ENCODE peak calls at places on chromosomes 5 and 9, in five cellular contexts. B is Peyer's patch, D is lower lobe of right lung, G is endothelial cell of umbilical vein, L is left ventricle myocardium inferior. O is an unnamed sample.

GRCh38 chr5:127887282-127887681 is 184.1 kb downstream of the CCDC192 start:
- DNase-seq in B (no peak), D (no peak), G (peak; percentile 66), L (no peak), O (no peak)

GRCh38 chr9:115367780-115368179 is 249.8 kb upstream of the TNC start:
- DNase-seq in B (no peak), D (no peak), G (no peak), L (no peak), O (no peak)

GRCh38 chr9:121771418-121771817 is 120.0 kb downstream of the DAB2IP start:
- DNase-seq in B (no peak), D (no peak), G (no peak), L (peak; percentile 14), O (peak; percentile 42)

GRCh38 chr5:141811287-141812155 is 66.7 kb downstream of the PCDH1 start:
- DNase-seq in B (no peak), D (no peak), G (no peak), L (no peak), O (no peak)

GRCh38 chr5:138936225-138936967 is 61.3 kb upstream of the LRRTM2 start:
- DNase-seq in B (no peak), D (no peak), G (peak; percentile 39), L (no peak), O (no peak)

GRCh38 chr5:132496631-132497487 is 6.3 kb upstream of the IRF1 start:
- DNase-seq in B (peak; percentile 90), D (peak; percentile 96), G (peak; percentile 86), L (peak; percentile 93), O (peak; percentile 91)

GRCh38 chr5:75055727-75056144 is 3.4 kb upstream of the GCNT4 start:
- DNase-seq in B (no peak), D (no peak), G (no peak), L (no peak), O (no peak)

GRCh38 chr5:56608216-56608925 is 207.0 kb upstream of the MAP3K1 start:
- DNase-seq in B (no peak), D (peak; percentile 47), G (no peak), L (no peak), O (no peak)

GRCh38 chr5:179812997-179813607 is 6.4 kb upstream of the MGAT4B start:
- DNase-seq in B (no peak), D (no peak), G (no peak), L (no peak), O (no peak)

GRCh38 chr5:36459191-36460135 is 146.9 kb upstream of the SLC1A3 start:
- DNase-seq in B (no peak), D (no peak), G (no peak), L (no peak), O (no peak)

GRCh38 chr9:127035423-127035822 is 87.0 kb downstream of the ANGPTL2 start:
- DNase-seq in B (no peak), D (no peak), G (no peak), L (peak; percentile 71), O (peak; percentile 80)

GRCh38 chr5:65072836-65073620 is 304.3 kb downstream of the CWC27 start:
- DNase-seq in B (peak; percentile 53), D (no peak), G (peak; percentile 31), L (no peak), O (no peak)
- H3K4me3 ChIP-seq in B (no peak overlapping the region), D (no peak overlapping the region), G (no peak overlapping the region), L (no peak overlapping the region), O (no peak overlapping the region)

DNA sequence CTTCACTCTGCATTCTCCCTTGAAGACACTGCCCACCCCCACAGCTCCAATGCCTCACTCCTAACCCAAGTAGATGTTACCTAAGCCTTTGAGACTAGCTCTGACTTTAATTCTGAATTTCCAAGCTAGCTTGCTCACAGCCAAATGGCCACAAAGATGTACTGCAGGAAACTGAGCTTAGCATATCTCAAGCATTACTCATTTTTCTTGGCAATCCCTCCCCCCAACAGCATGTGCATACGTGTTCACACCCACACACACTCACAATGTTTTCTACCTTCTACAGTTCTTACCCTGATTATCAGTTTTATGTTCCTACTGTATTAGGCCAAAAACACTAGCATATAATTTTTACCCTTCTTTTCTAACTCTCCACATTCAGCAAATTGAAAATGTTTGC is 13.7 kb upstream of the GRIA1 start:
- DNase-seq in B (no peak), D (no peak), G (peak; percentile 53), L (no peak), O (no peak)
- TF ChIP-seq CTCF in B (no peak), D (no peak), G (no peak), L (no peak), O (no peak)

DNA sequence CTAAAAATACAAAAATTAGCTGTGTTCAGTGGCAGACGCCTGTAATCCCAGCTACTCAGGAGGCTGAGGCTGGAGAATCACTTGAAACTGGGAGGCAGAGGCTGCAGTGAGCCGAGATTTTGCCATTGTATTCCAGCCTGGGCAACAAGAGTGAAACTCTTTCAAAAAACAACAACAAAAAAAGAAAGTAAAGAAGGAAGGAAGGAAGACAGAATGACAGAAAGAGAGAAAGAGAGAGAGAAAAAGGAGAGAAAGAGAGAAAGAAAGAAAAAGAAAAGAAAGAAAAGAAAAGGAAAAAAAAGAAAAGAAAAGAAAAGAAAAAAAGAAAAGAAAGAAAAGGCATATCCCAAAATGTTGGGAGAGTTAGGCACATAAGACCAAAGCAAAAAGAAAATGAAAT is 278.6 kb downstream of the CDH18 start:
- DNase-seq in B (no peak), D (no peak), G (no peak), L (no peak), O (no peak)
- H3K4me1 ChIP-seq in B (no peaks in the 10 kb centered on the region), D (no peaks in the 10 kb centered on the region), G (no peaks in the 10 kb centered on the region), L (no peaks in the 10 kb centered on the region), O (no peaks in the 10 kb centered on the region)

GRCh38 chr9:111481885-111482636 is 2.1 kb downstream of the ECPAS start:
- DNase-seq in B (no peak), D (no peak), G (no peak), L (no peak), O (peak; percentile 27)
- H3K4me3 ChIP-seq in B (peak overlapping the region; percentile 82), D (peak overlapping the region; percentile 90), G (peak overlapping the region; percentile 68), L (peak overlapping the region; percentile 92), O (peak overlapping the region; percentile 98)

GRCh38 chr9:5899292-5899691 is 8.6 kb downstream of the MLANA start:
- DNase-seq in B (no peak), D (no peak), G (no peak), L (no peak), O (no peak)
- TF ChIP-seq CTCF in B (no peak), D (no peak), G (no peak), L (no peak), O (no peak)

GRCh38 chr5:150246424-150246823 is 43.1 kb downstream of the CAMK2A start:
- DNase-seq in B (no peak), D (no peak), G (no peak), L (no peak), O (no peak)

GRCh38 chr5:150245808-150246207 is 43.8 kb downstream of the CAMK2A start:
- DNase-seq in B (no peak), D (no peak), G (no peak), L (no peak), O (no peak)

GRCh38 chr5:150247726-150248125 is 41.8 kb downstream of the CAMK2A start:
- DNase-seq in B (no peak), D (no peak), G (no peak), L (no peak), O (no peak)

GRCh38 chr5:150245111-150245789 is 44.3 kb downstream of the CAMK2A start:
- DNase-seq in B (no peak), D (no peak), G (no peak), L (peak; percentile 74), O (peak; percentile 95)

GRCh38 chr5:150246835-150247234 is 42.7 kb downstream of the CAMK2A start:
- DNase-seq in B (no peak), D (no peak), G (no peak), L (no peak), O (peak; percentile 73)
- H3K4me1 ChIP-seq in B (no peaks in the 10 kb centered on the region), D (peaks cover 7% of the 10 kb centered on the region), G (no peaks in the 10 kb centered on the region), L (peaks cover 31% of the 10 kb centered on the region), O (peaks cover 42% of the 10 kb centered on the region)

GRCh38 chr5:172868924-172869565 is 35.0 kb downstream of the ERGIC1 start:
- DNase-seq in B (no peak), D (peak; percentile 83), G (peak; percentile 92), L (peak; percentile 81), O (peak; percentile 95)
- H3K4me3 ChIP-seq in B (no peak overlapping the region), D (no peak overlapping the region), G (no peak overlapping the region), L (peak overlapping the region; percentile 26), O (peak overlapping the region; percentile 5)

DNA sequence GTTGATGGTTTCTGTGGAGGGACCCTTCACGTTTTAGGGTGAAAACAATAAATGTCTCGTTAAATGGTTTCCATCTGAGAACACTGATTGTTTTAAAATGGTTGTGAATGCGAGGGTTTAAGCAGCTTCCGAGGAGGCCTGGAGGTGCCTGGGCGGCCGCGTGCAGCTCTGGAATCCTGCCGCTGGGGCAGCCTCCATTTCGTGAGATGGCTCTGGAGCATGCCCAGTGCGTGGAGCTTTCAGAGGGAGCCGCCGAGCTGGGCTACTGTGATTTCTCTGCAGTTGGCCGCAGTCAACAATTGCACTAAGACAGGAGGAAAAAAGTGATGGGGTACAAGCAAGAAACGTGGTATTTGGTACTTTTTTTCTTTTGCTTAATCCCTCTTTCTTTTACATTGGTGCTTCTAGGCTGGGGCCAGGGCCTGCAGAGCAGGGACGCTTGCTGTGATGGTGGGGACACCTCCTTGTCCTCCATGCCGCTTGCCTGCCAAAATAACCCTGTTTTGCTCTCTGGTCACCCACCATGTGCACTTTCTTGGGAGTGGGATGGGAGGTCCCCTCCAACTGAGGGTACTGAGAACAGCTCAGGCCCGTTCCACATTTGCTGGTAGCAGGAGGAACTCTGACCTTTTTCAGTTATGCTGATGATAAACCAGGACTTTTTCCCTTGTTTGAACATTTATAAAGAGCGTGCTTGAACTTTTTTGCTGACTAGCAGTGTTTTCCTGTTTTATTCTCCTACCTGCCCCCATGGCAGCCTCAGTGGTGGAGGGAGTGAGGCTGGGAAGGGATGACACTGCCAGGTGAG is 47.1 kb downstream of the EHMT1 start:
- DNase-seq in B (no peak), D (no peak), G (no peak), L (no peak), O (no peak)
- TF ChIP-seq CTCF in B (no peak), D (no peak), G (no peak), L (no peak), O (no peak)

GRCh38 chr5:175264406-175264805 is 179.6 kb downstream of the DRD1 start:
- DNase-seq in B (no peak), D (no peak), G (no peak), L (no peak), O (no peak)
- H3K4me1 ChIP-seq in B (no peaks in the 10 kb centered on the region), D (no peaks in the 10 kb centered on the region), G (no peaks in the 10 kb centered on the region), L (no peaks in the 10 kb centered on the region), O (no peaks in the 10 kb centered on the region)

GRCh38 chr5:143573568-143574170 is 170.2 kb upstream of the NR3C1 start:
- DNase-seq in B (no peak), D (no peak), G (no peak), L (no peak), O (no peak)
- H3K4me3 ChIP-seq in B (no peak overlapping the region), D (no peak overlapping the region), G (no peak overlapping the region), L (no peak overlapping the region), O (no peak overlapping the region)